ENCODE peak calls at places on chromosomes 11 and 22, in four cellular contexts. One of them, this sample, is unnamed.

GRCh38 chr11:15826826-15827225 is 529.5 kb downstream of the SOX6 start:
- DNase-seq in body of pancreas: no peak
- DNase-seq in HCT116: peak; percentile 4
- DNase-seq in ovary: no peak
- DNase-seq in this sample: no peak

GRCh38 chr11:110778351-110778750 is 66.1 kb upstream of the ARHGAP20 start:
- DNase-seq in body of pancreas: no peak
- DNase-seq in HCT116: no peak
- DNase-seq in ovary: no peak
- DNase-seq in this sample: no peak

GRCh38 chr11:45994421-45995341 is 72.2 kb downstream of the LARGE2 start:
- DNase-seq in body of pancreas: no peak
- DNase-seq in HCT116: no peak
- DNase-seq in ovary: no peak
- DNase-seq in this sample: no peak

GRCh38 chr11:27703453-27703852 is 3.2 kb upstream of the BDNF start:
- DNase-seq in body of pancreas: no peak
- DNase-seq in HCT116: no peak
- DNase-seq in ovary: no peak
- DNase-seq in this sample: no peak

GRCh38 chr11:40247023-40247422 is 1212.4 kb downstream of the LRRC4C start:
- DNase-seq in body of pancreas: no peak
- DNase-seq in HCT116: no peak
- DNase-seq in ovary: no peak
- DNase-seq in this sample: no peak

GRCh38 chr11:46381046-46381835 is at the start of gene MDK:
- DNase-seq in body of pancreas: peak; percentile 46
- DNase-seq in HCT116: no peak
- DNase-seq in ovary: peak; percentile 62
- DNase-seq in this sample: no peak

GRCh38 chr11:104799251-104799650 is 99.0 kb downstream of the CASP12 start:
- DNase-seq in body of pancreas: no peak
- DNase-seq in HCT116: no peak
- DNase-seq in ovary: no peak
- DNase-seq in this sample: no peak

GRCh38 chr22:23514317-23515038 is 65.6 kb downstream of the IGLL1 start:
- DNase-seq in body of pancreas: no peak
- DNase-seq in HCT116: no peak
- DNase-seq in ovary: no peak
- DNase-seq in this sample: no peak

GRCh38 chr11:67641302-67642147 is 2.0 kb upstream of the TBX10 start:
- DNase-seq in body of pancreas: no peak
- DNase-seq in HCT116: no peak
- DNase-seq in ovary: no peak
- DNase-seq in this sample: no peak

GRCh38 chr11:75469785-75470405 is 36.9 kb upstream of the KLHL35 start:
- DNase-seq in body of pancreas: no peak
- DNase-seq in HCT116: no peak
- DNase-seq in ovary: no peak
- DNase-seq in this sample: no peak

GRCh38 chr11:118606157-118606843 is 1.1 kb upstream of the PHLDB1 start:
- DNase-seq in body of pancreas: peak; percentile 78
- DNase-seq in HCT116: no peak
- DNase-seq in ovary: peak; percentile 47
- DNase-seq in this sample: peak; percentile 57

GRCh38 chr11:36214976-36215687 is 74.1 kb downstream of the COMMD9 start:
- DNase-seq in body of pancreas: no peak
- DNase-seq in HCT116: no peak
- DNase-seq in ovary: no peak
- DNase-seq in this sample: no peak

GRCh38 chr11:118057424-118058145 is 19.3 kb upstream of the TMPRSS4 start:
- DNase-seq in body of pancreas: no peak
- DNase-seq in HCT116: no peak
- DNase-seq in ovary: no peak
- DNase-seq in this sample: peak; percentile 59

GRCh38 chr22:31646186-31647019 is 15.6 kb downstream of the PISD start:
- DNase-seq in body of pancreas: no peak
- DNase-seq in HCT116: peak; percentile 91
- DNase-seq in ovary: no peak
- DNase-seq in this sample: no peak

GRCh38 chr22:49515486-49515885 is 312.2 kb downstream of the BRD1 start:
- DNase-seq in body of pancreas: no peak
- DNase-seq in HCT116: no peak
- DNase-seq in ovary: no peak
- DNase-seq in this sample: no peak

GRCh38 chr22:27331526-27332281 is 469.9 kb downstream of the MN1 start:
- DNase-seq in body of pancreas: peak; percentile 82
- DNase-seq in HCT116: no peak
- DNase-seq in ovary: peak; percentile 51
- DNase-seq in this sample: no peak

GRCh38 chr11:26410967-26411366 is 79.0 kb downstream of the ANO3 start:
- DNase-seq in body of pancreas: no peak
- DNase-seq in HCT116: no peak
- DNase-seq in ovary: no peak
- DNase-seq in this sample: no peak

GRCh38 chr11:73406131-73406530 is 29.9 kb downstream of the RELT start:
- DNase-seq in body of pancreas: no peak
- DNase-seq in HCT116: no peak
- DNase-seq in ovary: no peak
- DNase-seq in this sample: no peak

GRCh38 chr11:121476379-121477032 is 23.7 kb upstream of the SORL1-AS1 start:
- DNase-seq in body of pancreas: no peak
- DNase-seq in HCT116: no peak
- DNase-seq in ovary: no peak
- DNase-seq in this sample: no peak

GRCh38 chr22:20431520-20432237 is 5.9 kb downstream of the SCARF2 start:
- DNase-seq in body of pancreas: no peak
- DNase-seq in HCT116: no peak
- DNase-seq in ovary: no peak
- DNase-seq in this sample: peak; percentile 59

GRCh38 chr11:24567380-24567779 is 70.5 kb downstream of the LUZP2 start:
- DNase-seq in body of pancreas: no peak
- DNase-seq in HCT116: no peak
- DNase-seq in ovary: no peak
- DNase-seq in this sample: no peak

GRCh38 chr11:119641991-119642745 is 86.8 kb downstream of the NECTIN1 start:
- DNase-seq in body of pancreas: no peak
- DNase-seq in HCT116: peak; percentile 4
- DNase-seq in ovary: no peak
- DNase-seq in this sample: no peak

GRCh38 chr11:119584193-119585037 is 144.6 kb downstream of the NECTIN1 start:
- DNase-seq in body of pancreas: peak; percentile 54
- DNase-seq in HCT116: no peak
- DNase-seq in ovary: no peak
- DNase-seq in this sample: no peak

GRCh38 chr11:69156673-69157155 is 979 bp downstream of the SMIM38 start:
- DNase-seq in body of pancreas: peak; percentile 15
- DNase-seq in HCT116: no peak
- DNase-seq in ovary: no peak
- DNase-seq in this sample: no peak

GRCh38 chr11:69157822-69158231 is 2.1 kb downstream of the SMIM38 start:
- DNase-seq in body of pancreas: no peak
- DNase-seq in HCT116: no peak
- DNase-seq in ovary: no peak
- DNase-seq in this sample: no peak

GRCh38 chr11:69158301-69159152 is 2.8 kb downstream of the SMIM38 start:
- DNase-seq in body of pancreas: no peak
- DNase-seq in HCT116: no peak
- DNase-seq in ovary: no peak
- DNase-seq in this sample: no peak

GRCh38 chr11:69156218-69156639 is 494 bp downstream of the SMIM38 start:
- DNase-seq in body of pancreas: peak; percentile 6
- DNase-seq in HCT116: no peak
- DNase-seq in ovary: no peak
- DNase-seq in this sample: no peak

DNA sequence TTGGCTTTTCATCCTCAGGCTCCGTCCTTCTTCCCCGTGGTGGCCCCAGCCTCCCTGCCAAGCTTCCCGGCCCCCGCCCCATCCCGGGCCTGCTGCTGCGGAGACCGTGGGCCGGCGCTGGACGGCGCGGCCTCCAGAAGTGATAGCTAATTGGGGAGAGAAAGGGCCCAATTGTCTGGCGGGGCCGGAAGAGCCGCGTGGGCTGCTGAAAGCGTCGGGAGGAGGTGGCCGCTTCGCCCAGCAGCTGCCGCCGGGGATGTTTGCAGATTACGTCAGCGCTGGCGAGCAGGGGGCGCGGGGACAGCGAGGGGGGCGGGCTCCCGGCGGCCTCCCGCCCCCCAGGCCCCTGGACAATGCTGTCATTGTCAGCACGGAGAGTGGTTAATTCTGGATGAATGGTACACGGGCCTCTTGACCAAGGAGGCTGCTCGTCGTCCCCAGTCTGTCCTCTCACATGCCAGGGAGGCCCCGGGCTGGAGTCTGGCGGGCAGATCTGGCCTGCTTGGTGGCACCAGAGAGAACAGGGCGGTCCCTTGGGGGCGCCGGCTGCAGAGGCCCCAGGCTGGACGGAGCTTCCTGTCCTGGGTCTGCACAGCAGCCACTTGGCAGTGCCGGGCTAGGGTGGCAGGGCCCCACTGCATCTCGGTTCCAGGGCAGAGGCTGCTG is 1.6 kb downstream of the SMIM38 start:
- DNase-seq in body of pancreas: peak; percentile 62
- DNase-seq in HCT116: no peak
- DNase-seq in ovary: no peak
- DNase-seq in this sample: no peak
- H3K4me3 ChIP-seq in body of pancreas: no peak overlapping the region
- H3K4me3 ChIP-seq in HCT116: no peak overlapping the region
- H3K4me3 ChIP-seq in ovary: no peak overlapping the region
- H3K4me3 ChIP-seq in this sample: peak overlapping the region; percentile 10

GRCh38 chr11:94493443-94494199 is at the start of the genes ANKRD49 and MRE11:
- DNase-seq in body of pancreas: peak; percentile 97
- DNase-seq in HCT116: peak; percentile 97
- DNase-seq in ovary: peak; percentile 98
- DNase-seq in this sample: peak; percentile 98
- TF ChIP-seq POLR2A in body of pancreas: peak; percentile 61
- TF ChIP-seq POLR2A in HCT116: peak; percentile 79
- TF ChIP-seq POLR2A in ovary: peak; percentile 63
- TF ChIP-seq POLR2A in this sample: no peak

DNA sequence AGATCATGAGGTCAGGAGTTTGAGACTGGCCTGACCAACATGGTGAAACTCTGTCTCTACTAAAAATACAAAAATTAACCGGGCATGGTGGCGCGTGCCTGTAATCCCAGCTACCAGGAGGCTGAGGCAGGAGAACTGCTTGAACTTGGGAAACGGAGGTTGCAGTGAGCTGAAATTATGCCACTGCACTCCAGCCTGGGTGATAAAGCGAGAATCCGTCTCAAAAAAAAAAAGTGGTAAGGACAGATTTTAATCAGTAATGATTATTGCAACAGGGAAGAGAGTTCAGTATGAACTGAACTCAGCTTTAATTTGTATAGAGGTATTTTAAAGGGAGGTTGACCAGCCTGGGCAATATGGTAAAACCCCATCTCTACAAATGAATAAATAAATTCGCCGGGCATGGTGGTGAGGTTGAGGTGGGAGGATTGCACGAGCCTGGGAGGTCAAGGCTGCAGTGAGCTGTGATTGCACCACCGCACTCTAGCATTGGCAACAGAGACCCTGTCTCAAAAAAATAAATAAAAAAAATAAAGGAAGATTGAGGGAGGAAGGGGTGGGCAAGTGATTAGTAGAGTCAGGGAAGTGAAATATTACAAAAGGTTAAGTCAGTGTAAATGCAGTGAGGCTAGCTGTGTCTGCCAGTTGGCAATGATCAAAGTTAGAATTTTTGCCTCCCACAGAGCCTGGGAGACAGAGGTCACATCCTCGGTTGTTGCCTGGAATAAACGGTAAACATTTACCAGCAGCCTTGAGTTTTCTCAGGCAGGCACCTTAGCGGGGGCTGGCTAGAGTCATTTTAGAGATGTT is 2.6 kb upstream of the MCM5 start:
- DNase-seq in body of pancreas: peak; percentile 52
- DNase-seq in HCT116: no peak
- DNase-seq in ovary: peak; percentile 69
- DNase-seq in this sample: no peak
- H3K4me3 ChIP-seq in body of pancreas: no peak overlapping the region
- H3K4me3 ChIP-seq in HCT116: no peak overlapping the region
- H3K4me3 ChIP-seq in ovary: no peak overlapping the region
- H3K4me3 ChIP-seq in this sample: no peak overlapping the region

DNA sequence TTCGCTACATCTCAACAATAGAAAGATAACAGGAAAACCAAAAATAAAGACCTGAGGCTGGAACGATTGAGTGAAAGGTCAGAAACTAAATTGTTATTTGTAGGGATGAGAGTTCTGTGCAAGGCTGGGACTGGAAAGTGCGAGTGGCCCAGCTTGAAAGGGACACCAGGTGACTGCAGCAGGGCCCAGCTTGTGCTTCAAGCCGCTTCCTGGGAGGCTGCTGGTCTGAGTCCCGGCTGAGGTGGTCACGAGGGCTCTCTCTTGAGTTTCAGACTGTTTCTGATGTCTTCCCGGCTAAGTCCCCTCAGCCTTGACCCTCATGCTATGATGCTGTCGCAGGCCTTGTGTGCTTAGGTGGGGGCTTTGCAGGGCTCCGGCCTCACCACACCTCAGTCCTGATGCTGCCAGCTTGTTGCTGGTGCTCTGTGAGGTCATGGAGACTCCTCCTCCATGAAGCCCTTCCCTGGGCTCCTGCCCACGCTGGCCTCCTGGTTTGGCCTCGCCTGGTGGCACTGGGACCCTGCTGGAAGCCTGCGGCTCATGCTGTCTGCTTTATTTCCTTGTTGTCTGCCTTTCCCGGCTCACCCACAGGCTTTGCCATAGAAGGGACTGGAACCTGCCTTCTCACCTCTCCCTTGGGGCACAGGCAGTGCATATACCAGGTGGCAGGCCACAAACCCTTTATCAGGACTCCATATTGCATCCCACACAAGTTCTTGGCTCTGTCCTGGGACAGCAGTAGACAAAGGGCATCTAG is 4.0 kb downstream of the BANF1 start:
- DNase-seq in body of pancreas: no peak
- DNase-seq in HCT116: no peak
- DNase-seq in ovary: no peak
- DNase-seq in this sample: no peak
- TF ChIP-seq POLR2A in body of pancreas: no peak
- TF ChIP-seq POLR2A in HCT116: no peak
- TF ChIP-seq POLR2A in ovary: no peak
- TF ChIP-seq POLR2A in this sample: no peak

DNA sequence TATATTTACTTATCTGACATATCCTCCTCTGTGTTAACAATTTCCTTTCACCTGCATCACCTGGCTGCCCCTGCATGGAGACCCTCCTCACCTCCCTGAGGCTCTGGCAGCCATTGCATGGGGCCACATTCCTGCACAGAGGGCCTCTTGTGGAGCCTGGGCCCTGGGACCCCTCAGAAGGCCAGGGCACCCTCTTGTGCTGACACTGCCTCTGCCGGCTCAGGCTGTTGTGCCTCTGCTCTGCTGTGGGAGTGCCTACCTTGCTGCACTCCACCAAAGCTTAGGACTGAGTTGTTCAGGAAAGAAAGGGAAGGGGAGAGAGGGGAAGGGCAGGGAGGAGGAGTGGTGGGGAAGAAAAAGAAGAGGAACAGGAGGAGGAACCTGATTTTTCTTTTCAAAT is 194.5 kb downstream of the ADAMTS15 start:
- DNase-seq in body of pancreas: no peak
- DNase-seq in HCT116: no peak
- DNase-seq in ovary: no peak
- DNase-seq in this sample: no peak
- H3K4me3 ChIP-seq in body of pancreas: no peak overlapping the region
- H3K4me3 ChIP-seq in HCT116: no peak overlapping the region
- H3K4me3 ChIP-seq in ovary: no peak overlapping the region
- H3K4me3 ChIP-seq in this sample: no peak overlapping the region

This sample was measured in suprapubic skin.